ENCODE peak calls at places on chromosomes 7 and 10, in nine cellular contexts. Q is CD8-positive, alpha-beta memory T cell; I is CD8-positive, alpha-beta T cell; G is pancreas; J is PC-3; R is left ventricle myocardium inferior; F is breast epithelium; N is neural progenitor cell; Z is gastrocnemius medialis. V is an unnamed sample.
A peak's percentile ranks its signal among the peaks of the same experiment; 100 is the strongest.

GRCh38 chr10:112758961-112759360 is 191.1 kb upstream of the TCF7L2 start:
- DNase-seq in Q (no peak), I (no peak), Z (no peak), R (no peak), J (no peak), F (no peak), G (no peak), N (no peak), V (no peak)

GRCh38 chr7:76086070-76086469 is 38.2 kb downstream of the MDH2 start:
- DNase-seq in R (no peak), G (no peak), Z (no peak), N (no peak), I (no peak), Q (no peak), J (peak; percentile 71), F (no peak), V (no peak)

GRCh38 chr10:91061608-91062007 is 140.7 kb upstream of the ANKRD1 start:
- DNase-seq in Z (no peak), Q (no peak), G (no peak), R (no peak), F (no peak), J (no peak), N (no peak), I (no peak), V (no peak)

GRCh38 chr10:26368463-26368862 is 69.7 kb upstream of the APBB1IP start:
- DNase-seq in N (no peak), Q (no peak), Z (no peak), J (no peak), F (no peak), G (no peak), I (no peak), R (no peak), V (no peak)

GRCh38 chr7:105015631-105015965 is 1.6 kb downstream of the KMT2E start:
- DNase-seq in J (peak; percentile 34), N (peak; percentile 76), Z (peak; percentile 34), R (no peak), Q (peak; percentile 36), I (peak; percentile 37), F (no peak), G (no peak), V (no peak)

GRCh38 chr10:86087716-86088115 is 278.9 kb downstream of the GRID1 start:
- DNase-seq in I (no peak), G (no peak), Z (no peak), R (no peak), F (no peak), J (no peak), N (no peak), Q (no peak), V (no peak)

GRCh38 chr10:99805190-99805589 is 22.8 kb downstream of the ABCC2 start:
- DNase-seq in N (no peak), Z (no peak), I (no peak), G (no peak), J (no peak), F (no peak), R (no peak), Q (no peak), V (no peak)

GRCh38 chr10:132904814-132905649 is 37.3 kb downstream of the CFAP46 start:
- DNase-seq in F (no peak), I (no peak), J (no peak), G (no peak), Q (no peak), R (no peak), N (no peak), Z (no peak), V (no peak)

GRCh38 chr7:80699656-80700318 is 61.3 kb downstream of the CD36 start:
- DNase-seq in J (no peak), Z (no peak), Q (no peak), I (no peak), F (no peak), G (no peak), R (no peak), N (no peak), V (no peak)

GRCh38 chr7:10083766-10084165 is 889.9 kb upstream of the PHF14 start:
- DNase-seq in J (no peak), I (no peak), Q (no peak), R (no peak), F (no peak), Z (no peak), N (no peak), G (no peak), V (no peak)

GRCh38 chr10:80504158-80504811 is 33.4 kb upstream of the SH2D4B start:
- DNase-seq in I (no peak), J (no peak), Q (no peak), Z (no peak), N (no peak), G (no peak), F (peak; percentile 20), R (no peak), V (no peak)

GRCh38 chr10:102009801-102010425 is 46.1 kb downstream of the ARMH3 start:
- DNase-seq in G (peak; percentile 66), F (no peak), J (peak; percentile 85), N (peak; percentile 81), Q (peak; percentile 44), I (peak; percentile 26), Z (peak; percentile 51), R (no peak), V (peak; percentile 11)

GRCh38 chr10:86958831-86959736 is 685 bp downstream of the SNCG start:
- DNase-seq in G (no peak), J (peak; percentile 51), R (peak; percentile 62), F (peak; percentile 54), N (no peak), Z (no peak), I (no peak), Q (no peak), V (no peak)

GRCh38 chr7:110539216-110539615 is 551.7 kb upstream of the LRRN3 start:
- DNase-seq in F (no peak), I (no peak), Q (no peak), R (no peak), G (no peak), Z (no peak), J (no peak), N (no peak), V (no peak)

GRCh38 chr10:31700222-31700621 is 228.4 kb downstream of the ARHGAP12 start:
- DNase-seq in J (no peak), F (no peak), N (no peak), I (no peak), R (no peak), Z (no peak), G (no peak), Q (no peak), V (no peak)

GRCh38 chr10:7410306-7410799 is 481 bp downstream of the SFMBT2 start:
- DNase-seq in J (no peak), F (no peak), G (no peak), Q (no peak), N (peak; percentile 67), R (peak; percentile 25), Z (no peak), I (no peak), V (no peak)

GRCh38 chr7:90958669-90959068 is 305.6 kb upstream of the FZD1 start:
- DNase-seq in N (no peak), Z (no peak), I (no peak), R (no peak), Q (no peak), F (no peak), G (no peak), J (no peak), V (no peak)

GRCh38 chr10:111983970-111984525 is 199.5 kb downstream of the GPAM start:
- DNase-seq in F (no peak), I (no peak), G (no peak), N (no peak), Q (no peak), R (no peak), Z (no peak), J (no peak), V (no peak)

GRCh38 chr7:4851459-4852422 is 10.1 kb downstream of the PAPOLB start:
- DNase-seq in N (no peak), J (peak; percentile 18), F (no peak), I (no peak), Q (no peak), R (no peak), Z (no peak), G (no peak), V (no peak)

GRCh38 chr10:100998183-100998990 is 1.2 kb upstream of the LZTS2 start:
- DNase-seq in J (peak; percentile 63), R (peak; percentile 84), Q (peak; percentile 56), F (peak; percentile 87), G (peak; percentile 84), N (peak; percentile 87), I (peak; percentile 73), Z (peak; percentile 87), V (no peak)

GRCh38 chr10:6072215-6072941 is 10.2 kb upstream of the IL2RA start:
- DNase-seq in R (no peak), N (no peak), Q (no peak), I (no peak), F (no peak), Z (no peak), G (no peak), J (no peak), V (no peak)

GRCh38 chr10:67893637-67894036 is 9.2 kb downstream of the SIRT1 start:
- DNase-seq in R (no peak), Z (no peak), N (no peak), J (no peak), G (no peak), F (no peak), Q (no peak), I (no peak), V (no peak)
- H3K36me3 ChIP-seq in R (peaks cover 94% of the 10 kb centered on the region), Z (peaks cover 88% of the 10 kb centered on the region), N (peaks cover 39% of the 10 kb centered on the region), J (peaks cover 57% of the 10 kb centered on the region), G (peaks cover 23% of the 10 kb centered on the region), F (no peaks in the 10 kb centered on the region), Q (peaks cover 52% of the 10 kb centered on the region), I (peaks cover 43% of the 10 kb centered on the region), V (peaks cover 60% of the 10 kb centered on the region)

GRCh38 chr10:35025916-35026315 is 64.2 kb downstream of the CUL2 start:
- DNase-seq in Z (no peak), Q (no peak), N (no peak), G (no peak), R (no peak), F (no peak), I (no peak), J (peak; percentile 99), V (no peak)
- H3K36me3 ChIP-seq in Z (peaks cover 57% of the 10 kb centered on the region), Q (peaks cover 4% of the 10 kb centered on the region), N (peaks cover 4% of the 10 kb centered on the region), G (peaks cover 17% of the 10 kb centered on the region), R (peaks cover 82% of the 10 kb centered on the region), F (peaks cover 4% of the 10 kb centered on the region), I (peaks cover 38% of the 10 kb centered on the region), J (peaks cover 70% of the 10 kb centered on the region), V (peaks cover 28% of the 10 kb centered on the region)

GRCh38 chr10:68032113-68032512 is 43.0 kb downstream of the HERC4 start:
- DNase-seq in Q (no peak), I (no peak), J (no peak), Z (no peak), N (no peak), R (no peak), F (no peak), G (no peak), V (no peak)

GRCh38 chr10:68023292-68023691 is 51.8 kb downstream of the HERC4 start:
- DNase-seq in G (no peak), J (peak; percentile 28), Q (no peak), Z (no peak), N (no peak), R (no peak), F (no peak), I (no peak), V (no peak)

GRCh38 chr10:68027429-68027828 is 47.7 kb downstream of the HERC4 start:
- DNase-seq in N (no peak), J (no peak), I (no peak), Z (no peak), F (no peak), R (no peak), G (no peak), Q (no peak), V (no peak)
- H3K36me3 ChIP-seq in N (peaks cover 10% of the 10 kb centered on the region), J (peaks cover 67% of the 10 kb centered on the region), I (peaks cover 13% of the 10 kb centered on the region), Z (peaks cover 55% of the 10 kb centered on the region), F (no peaks in the 10 kb centered on the region), R (peaks cover 64% of the 10 kb centered on the region), G (peaks cover 8% of the 10 kb centered on the region), Q (peaks cover 5% of the 10 kb centered on the region), V (peaks cover 22% of the 10 kb centered on the region)

GRCh38 chr10:125037145-125037544 is 95.2 kb downstream of the ZRANB1 start:
- DNase-seq in G (peak; percentile 85), F (no peak), R (no peak), Q (no peak), I (no peak), Z (peak; percentile 84), J (peak; percentile 48), N (no peak), V (no peak)
- H3K36me3 ChIP-seq in G (no peaks in the 10 kb centered on the region), F (no peaks in the 10 kb centered on the region), R (no peaks in the 10 kb centered on the region), Q (no peaks in the 10 kb centered on the region), I (no peaks in the 10 kb centered on the region), Z (no peaks in the 10 kb centered on the region), J (no peaks in the 10 kb centered on the region), N (no peaks in the 10 kb centered on the region), V (no peaks in the 10 kb centered on the region)